ENCODE peak calls at places on chromosome X, in six cellular contexts. One of them, this sample, is unnamed.
A peak's percentile ranks its signal among the peaks of the same experiment; 100 is the strongest.

GRCh38 chrX:118807151-118808017 is 16.2 kb upstream of the ZCCHC12 start:
- DNase-seq in H9: peak; percentile 48
- DNase-seq in mesendoderm: peak; percentile 67
- DNase-seq in H1: no peak
- DNase-seq in IMR-90: peak; percentile 52
- DNase-seq in mesenchymal stem cell: peak; percentile 47
- DNase-seq in this sample: peak; percentile 30

GRCh38 chrX:77009691-77010090 is 437.5 kb upstream of the FGF16 start:
- DNase-seq in H9: no peak
- DNase-seq in mesendoderm: no peak
- DNase-seq in H1: no peak
- DNase-seq in IMR-90: peak; percentile 35
- DNase-seq in mesenchymal stem cell: no peak
- DNase-seq in this sample: no peak

GRCh38 chrX:112769034-112769433 is 71.6 kb downstream of the AMOT start:
- DNase-seq in H9: no peak
- DNase-seq in mesendoderm: no peak
- DNase-seq in H1: no peak
- DNase-seq in IMR-90: peak; percentile 43
- DNase-seq in mesenchymal stem cell: peak; percentile 37
- DNase-seq in this sample: no peak

GRCh38 chrX:68261060-68261672 is 172.1 kb downstream of the OPHN1 start:
- DNase-seq in H9: no peak
- DNase-seq in mesendoderm: no peak
- DNase-seq in H1: no peak
- DNase-seq in IMR-90: peak; percentile 20
- DNase-seq in mesenchymal stem cell: no peak
- DNase-seq in this sample: no peak

GRCh38 chrX:101287402-101287801 is 3.7 kb downstream of the TAF7L start:
- DNase-seq in H9: no peak
- DNase-seq in mesendoderm: peak; percentile 6
- DNase-seq in H1: no peak
- DNase-seq in IMR-90: peak; percentile 52
- DNase-seq in mesenchymal stem cell: peak; percentile 46
- DNase-seq in this sample: peak; percentile 12

GRCh38 chrX:5870238-5870637 is 358.4 kb downstream of the NLGN4X start:
- DNase-seq in H9: no peak
- DNase-seq in mesendoderm: no peak
- DNase-seq in H1: no peak
- DNase-seq in IMR-90: no peak
- DNase-seq in mesenchymal stem cell: peak; percentile 80
- DNase-seq in this sample: no peak

GRCh38 chrX:129553619-129554288 is 13.7 kb downstream of the OCRL start:
- DNase-seq in H9: no peak
- DNase-seq in mesendoderm: no peak
- DNase-seq in H1: no peak
- DNase-seq in IMR-90: no peak
- DNase-seq in mesenchymal stem cell: no peak
- DNase-seq in this sample: no peak

GRCh38 chrX:139267858-139268257 is 262.7 kb upstream of the F9 start:
- DNase-seq in H9: no peak
- DNase-seq in mesendoderm: no peak
- DNase-seq in H1: no peak
- DNase-seq in IMR-90: no peak
- DNase-seq in mesenchymal stem cell: no peak
- DNase-seq in this sample: no peak

GRCh38 chrX:23435575-23435974 is 100.9 kb downstream of the PTCHD1 start:
- DNase-seq in H9: no peak
- DNase-seq in mesendoderm: no peak
- DNase-seq in H1: no peak
- DNase-seq in IMR-90: no peak
- DNase-seq in mesenchymal stem cell: no peak
- DNase-seq in this sample: no peak

DNA sequence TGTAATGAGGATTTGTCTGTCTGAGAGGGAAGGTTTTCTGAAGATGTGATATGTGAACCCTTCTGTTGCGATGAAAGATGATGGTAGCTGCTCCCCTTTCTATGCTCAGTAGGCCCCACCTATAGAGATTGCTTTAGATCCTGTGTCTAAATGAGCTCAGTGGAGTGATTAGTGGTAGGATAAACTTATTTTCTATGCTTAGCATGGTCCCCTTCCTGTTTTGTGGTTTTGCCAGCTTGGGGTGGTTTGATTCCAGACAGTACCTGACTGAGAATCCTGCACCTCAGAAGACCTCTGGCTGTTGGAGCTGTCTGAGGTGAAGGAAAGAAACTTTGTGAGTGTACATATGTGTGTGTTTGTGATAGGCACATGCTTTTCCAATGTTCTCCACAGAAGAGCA is 17.7 kb downstream of the MSN start:
- DNase-seq in H9: no peak
- DNase-seq in mesendoderm: no peak
- DNase-seq in H1: no peak
- DNase-seq in IMR-90: no peak
- DNase-seq in mesenchymal stem cell: no peak
- DNase-seq in this sample: no peak
- H3K4me1 ChIP-seq in H9: no peaks in the 10 kb centered on the region
- H3K4me1 ChIP-seq in mesendoderm: no peaks in the 10 kb centered on the region
- H3K4me1 ChIP-seq in H1: no peaks in the 10 kb centered on the region
- H3K4me1 ChIP-seq in IMR-90: peaks cover 11% of the 10 kb centered on the region
- H3K4me1 ChIP-seq in mesenchymal stem cell: peaks cover 3% of the 10 kb centered on the region
- H3K4me1 ChIP-seq in this sample: no peaks in the 10 kb centered on the region

GRCh38 chrX:49040376-49040955 is 2.7 kb downstream of the TFE3 start:
- DNase-seq in H9: no peak
- DNase-seq in mesendoderm: no peak
- DNase-seq in H1: no peak
- DNase-seq in IMR-90: peak; percentile 25
- DNase-seq in mesenchymal stem cell: peak; percentile 42
- DNase-seq in this sample: no peak

GRCh38 chrX:49041683-49042529 is 1.3 kb downstream of the TFE3 start:
- DNase-seq in H9: no peak
- DNase-seq in mesendoderm: peak; percentile 75
- DNase-seq in H1: no peak
- DNase-seq in IMR-90: peak; percentile 73
- DNase-seq in mesenchymal stem cell: peak; percentile 68
- DNase-seq in this sample: no peak

GRCh38 chrX:49043987-49044281 is 777 bp upstream of the TFE3 start:
- DNase-seq in H9: no peak
- DNase-seq in mesendoderm: no peak
- DNase-seq in H1: no peak
- DNase-seq in IMR-90: no peak
- DNase-seq in mesenchymal stem cell: no peak
- DNase-seq in this sample: no peak

GRCh38 chrX:49042581-49043219 is 457 bp downstream of the TFE3 start:
- DNase-seq in H9: no peak
- DNase-seq in mesendoderm: no peak
- DNase-seq in H1: no peak
- DNase-seq in IMR-90: no peak
- DNase-seq in mesenchymal stem cell: no peak
- DNase-seq in this sample: no peak

DNA sequence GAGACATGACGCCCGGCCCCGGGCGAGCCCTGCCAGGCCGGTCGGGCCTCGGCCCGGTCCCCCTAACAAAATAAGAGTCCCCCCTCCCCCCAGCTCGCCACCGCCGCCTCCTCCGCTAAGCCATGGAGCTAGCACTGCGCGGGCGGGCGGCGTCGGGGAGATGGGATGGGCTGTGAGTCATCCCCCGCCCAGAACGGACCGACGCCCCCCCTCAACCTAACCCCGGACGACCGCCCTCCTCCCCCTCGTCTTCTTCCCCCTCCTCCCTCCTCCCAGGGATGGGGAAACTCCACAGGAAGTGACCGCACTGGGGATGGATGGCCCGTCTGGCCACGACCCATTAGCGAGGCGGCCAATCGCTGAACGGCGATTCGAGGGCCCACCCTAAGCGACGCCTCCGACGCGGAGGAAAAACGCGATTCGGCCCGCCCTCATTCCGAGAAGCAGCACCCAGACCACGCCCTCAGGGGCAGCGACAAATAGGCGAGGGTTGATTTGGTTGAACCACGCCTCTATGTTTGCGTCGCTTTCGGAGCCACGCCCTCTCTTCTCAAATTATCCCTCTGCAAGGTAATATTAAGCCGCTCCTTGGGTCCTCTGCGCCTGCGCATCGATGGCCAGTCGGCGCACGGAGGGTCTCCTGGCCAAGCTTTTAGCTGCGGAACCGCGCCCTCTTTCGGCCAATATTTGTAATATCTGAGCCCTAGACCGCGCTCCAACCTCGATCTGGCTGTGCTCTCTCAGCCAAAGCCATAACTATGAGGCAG is at the start of gene TFE3:
- DNase-seq in H9: peak; percentile 98
- DNase-seq in mesendoderm: peak; percentile 99
- DNase-seq in H1: peak; percentile 88
- DNase-seq in IMR-90: peak; percentile 98
- DNase-seq in mesenchymal stem cell: peak; percentile 98
- DNase-seq in this sample: peak; percentile 97
- H3K9ac ChIP-seq in H9: peak within 1 kb of the TSS; percentile 89
- H3K9ac ChIP-seq in mesendoderm: peak within 1 kb of the TSS; percentile 79
- H3K9ac ChIP-seq in H1: peak within 1 kb of the TSS; percentile 82
- H3K9ac ChIP-seq in IMR-90: peak within 1 kb of the TSS; percentile 90
- H3K9ac ChIP-seq in mesenchymal stem cell: peak within 1 kb of the TSS; percentile 93
- H3K9ac ChIP-seq in this sample: no peak within 1 kb of the TSS

GRCh38 chrX:120459313-120459712 is 9.8 kb downstream of the LAMP2 start:
- DNase-seq in H9: no peak
- DNase-seq in mesendoderm: no peak
- DNase-seq in H1: no peak
- DNase-seq in IMR-90: no peak
- DNase-seq in mesenchymal stem cell: no peak
- DNase-seq in this sample: no peak

GRCh38 chrX:120456973-120457372 is 12.1 kb downstream of the LAMP2 start:
- DNase-seq in H9: no peak
- DNase-seq in mesendoderm: no peak
- DNase-seq in H1: no peak
- DNase-seq in IMR-90: peak; percentile 21
- DNase-seq in mesenchymal stem cell: no peak
- DNase-seq in this sample: no peak

GRCh38 chrX:120462370-120462769 is 6.7 kb downstream of the LAMP2 start:
- DNase-seq in H9: no peak
- DNase-seq in mesendoderm: no peak
- DNase-seq in H1: no peak
- DNase-seq in IMR-90: no peak
- DNase-seq in mesenchymal stem cell: no peak
- DNase-seq in this sample: no peak

GRCh38 chrX:120453985-120454384 is 15.1 kb downstream of the LAMP2 start:
- DNase-seq in H9: no peak
- DNase-seq in mesendoderm: no peak
- DNase-seq in H1: no peak
- DNase-seq in IMR-90: no peak
- DNase-seq in mesenchymal stem cell: peak; percentile 34
- DNase-seq in this sample: no peak

GRCh38 chrX:120457766-120458180 is 11.3 kb downstream of the LAMP2 start:
- DNase-seq in H9: no peak
- DNase-seq in mesendoderm: no peak
- DNase-seq in H1: no peak
- DNase-seq in IMR-90: peak; percentile 76
- DNase-seq in mesenchymal stem cell: peak; percentile 59
- DNase-seq in this sample: no peak
- H3K79me1 ChIP-seq in H9: no peaks in the 10 kb centered on the region
- H3K79me1 ChIP-seq in mesendoderm: no peaks in the 10 kb centered on the region
- H3K79me1 ChIP-seq in H1: no peaks in the 10 kb centered on the region
- H3K79me1 ChIP-seq in IMR-90: peaks cover 7% of the 10 kb centered on the region
- H3K79me1 ChIP-seq in mesenchymal stem cell: peaks cover 2% of the 10 kb centered on the region
- H3K79me1 ChIP-seq in this sample: no peaks in the 10 kb centered on the region

GRCh38 chrX:31397119-31397518 is 325.3 kb upstream of the FTHL17 start:
- DNase-seq in H9: no peak
- DNase-seq in mesendoderm: no peak
- DNase-seq in H1: no peak
- DNase-seq in IMR-90: peak; percentile 83
- DNase-seq in mesenchymal stem cell: peak; percentile 25
- DNase-seq in this sample: no peak

GRCh38 chrX:31392541-31392940 is 320.7 kb upstream of the FTHL17 start:
- DNase-seq in H9: no peak
- DNase-seq in mesendoderm: no peak
- DNase-seq in H1: no peak
- DNase-seq in IMR-90: peak; percentile 10
- DNase-seq in mesenchymal stem cell: no peak
- DNase-seq in this sample: no peak
- H3K4me1 ChIP-seq in H9: no peaks in the 10 kb centered on the region
- H3K4me1 ChIP-seq in mesendoderm: no peaks in the 10 kb centered on the region
- H3K4me1 ChIP-seq in H1: no peaks in the 10 kb centered on the region
- H3K4me1 ChIP-seq in IMR-90: no peaks in the 10 kb centered on the region
- H3K4me1 ChIP-seq in mesenchymal stem cell: no peaks in the 10 kb centered on the region
- H3K4me1 ChIP-seq in this sample: no peaks in the 10 kb centered on the region

This sample was measured in neuronal stem cell.